ENCODE peak calls at places on chromosomes 4 and X, in seven cellular contexts. One of them, this sample, is unnamed.

GRCh38 chr4:171582961-171583581 is 230.1 kb upstream of the GALNTL6 start:
- DNase-seq in fibroblast of the aortic adventitia: no peak
- DNase-seq in cardiac fibroblast: no peak
- DNase-seq in GM23338: no peak
- DNase-seq in HFF-Myc: no peak
- DNase-seq in GM12865: no peak
- DNase-seq in tibial artery: no peak
- DNase-seq in this sample: no peak

GRCh38 chrX:40471965-40472648 is 108.7 kb upstream of the ATP6AP2 start:
- DNase-seq in GM12865: peak
- DNase-seq in GM23338: peak
- DNase-seq in tibial artery: no peak
- DNase-seq in HFF-Myc: peak
- DNase-seq in fibroblast of the aortic adventitia: peak
- DNase-seq in cardiac fibroblast: peak
- DNase-seq in this sample: peak

GRCh38 chr4:110510955-110511544 is 35.1 kb downstream of the ENPEP start:
- DNase-seq in GM12865: peak
- DNase-seq in fibroblast of the aortic adventitia: peak
- DNase-seq in HFF-Myc: no peak
- DNase-seq in tibial artery: no peak
- DNase-seq in cardiac fibroblast: peak
- DNase-seq in GM23338: peak
- DNase-seq in this sample: peak

GRCh38 chrX:139691493-139691842 is 16.5 kb downstream of the MCF2 start:
- DNase-seq in fibroblast of the aortic adventitia: peak
- DNase-seq in GM23338: peak
- DNase-seq in HFF-Myc: no peak
- DNase-seq in GM12865: no peak
- DNase-seq in tibial artery: no peak
- DNase-seq in cardiac fibroblast: peak
- DNase-seq in this sample: peak

GRCh38 chrX:16640823-16641222 is 9.1 kb upstream of the S100G start:
- DNase-seq in GM23338: no peak
- DNase-seq in fibroblast of the aortic adventitia: no peak
- DNase-seq in GM12865: no peak
- DNase-seq in HFF-Myc: no peak
- DNase-seq in tibial artery: no peak
- DNase-seq in cardiac fibroblast: no peak
- DNase-seq in this sample: no peak

GRCh38 chr4:189514209-189514608 is 426.5 kb upstream of the FRG1 start:
- DNase-seq in tibial artery: no peak
- DNase-seq in GM12865: no peak
- DNase-seq in fibroblast of the aortic adventitia: no peak
- DNase-seq in GM23338: no peak
- DNase-seq in HFF-Myc: no peak
- DNase-seq in cardiac fibroblast: no peak
- DNase-seq in this sample: no peak

GRCh38 chr4:156481845-156482244 is 489.8 kb downstream of the PDGFC start:
- DNase-seq in HFF-Myc: no peak
- DNase-seq in cardiac fibroblast: no peak
- DNase-seq in tibial artery: no peak
- DNase-seq in fibroblast of the aortic adventitia: no peak
- DNase-seq in GM12865: no peak
- DNase-seq in GM23338: no peak
- DNase-seq in this sample: no peak

GRCh38 chr4:164424852-164425251 is 329.1 kb upstream of the SMIM31 start:
- DNase-seq in tibial artery: no peak
- DNase-seq in GM23338: no peak
- DNase-seq in cardiac fibroblast: no peak
- DNase-seq in HFF-Myc: no peak
- DNase-seq in GM12865: no peak
- DNase-seq in fibroblast of the aortic adventitia: no peak
- DNase-seq in this sample: no peak

GRCh38 chr4:28436191-28437080 is 1575.8 kb downstream of the STIM2 start:
- DNase-seq in tibial artery: no peak
- DNase-seq in HFF-Myc: no peak
- DNase-seq in GM12865: no peak
- DNase-seq in GM23338: peak
- DNase-seq in cardiac fibroblast: no peak
- DNase-seq in fibroblast of the aortic adventitia: no peak
- DNase-seq in this sample: no peak

GRCh38 chrX:109843963-109844751 is 111.1 kb upstream of the ACSL4 start:
- DNase-seq in cardiac fibroblast: no peak
- DNase-seq in GM23338: no peak
- DNase-seq in fibroblast of the aortic adventitia: peak
- DNase-seq in tibial artery: no peak
- DNase-seq in HFF-Myc: no peak
- DNase-seq in GM12865: peak
- DNase-seq in this sample: no peak

GRCh38 chr4:2824329-2825183 is 19.1 kb upstream of the ADD1 start:
- DNase-seq in GM23338: no peak
- DNase-seq in GM12865: no peak
- DNase-seq in HFF-Myc: no peak
- DNase-seq in tibial artery: peak
- DNase-seq in fibroblast of the aortic adventitia: no peak
- DNase-seq in cardiac fibroblast: no peak
- DNase-seq in this sample: no peak

GRCh38 chr4:80026080-80026479 is 46.9 kb downstream of the ANTXR2 start:
- DNase-seq in tibial artery: no peak
- DNase-seq in HFF-Myc: no peak
- DNase-seq in cardiac fibroblast: no peak
- DNase-seq in GM12865: no peak
- DNase-seq in GM23338: peak
- DNase-seq in fibroblast of the aortic adventitia: no peak
- DNase-seq in this sample: no peak

GRCh38 chr4:153019906-153020305 is 83.8 kb downstream of the FHDC1 start:
- DNase-seq in tibial artery: no peak
- DNase-seq in HFF-Myc: no peak
- DNase-seq in GM12865: no peak
- DNase-seq in fibroblast of the aortic adventitia: no peak
- DNase-seq in GM23338: no peak
- DNase-seq in cardiac fibroblast: no peak
- DNase-seq in this sample: no peak

GRCh38 chr4:54063737-54064316 is 578 bp downstream of the CHIC2 start:
- DNase-seq in HFF-Myc: no peak
- DNase-seq in GM23338: peak
- DNase-seq in cardiac fibroblast: peak
- DNase-seq in tibial artery: peak
- DNase-seq in fibroblast of the aortic adventitia: no peak
- DNase-seq in GM12865: peak
- DNase-seq in this sample: no peak

GRCh38 chr4:185134176-185134869 is 8.7 kb upstream of the SLC25A4 start:
- DNase-seq in tibial artery: no peak
- DNase-seq in HFF-Myc: no peak
- DNase-seq in GM12865: peak
- DNase-seq in GM23338: peak
- DNase-seq in fibroblast of the aortic adventitia: peak
- DNase-seq in cardiac fibroblast: peak
- DNase-seq in this sample: peak

GRCh38 chrX:119655125-119655524 is 37.8 kb downstream of the SEPTIN6 start:
- DNase-seq in HFF-Myc: peak
- DNase-seq in fibroblast of the aortic adventitia: peak
- DNase-seq in tibial artery: no peak
- DNase-seq in cardiac fibroblast: peak
- DNase-seq in GM12865: peak
- DNase-seq in GM23338: no peak
- DNase-seq in this sample: peak

GRCh38 chr4:142326181-142326580 is 519.9 kb downstream of the INPP4B start:
- DNase-seq in GM12865: no peak
- DNase-seq in HFF-Myc: no peak
- DNase-seq in tibial artery: no peak
- DNase-seq in fibroblast of the aortic adventitia: no peak
- DNase-seq in GM23338: no peak
- DNase-seq in cardiac fibroblast: no peak
- DNase-seq in this sample: no peak

GRCh38 chr4:66572949-66573348 is 902.7 kb upstream of the EPHA5 start:
- DNase-seq in cardiac fibroblast: peak
- DNase-seq in fibroblast of the aortic adventitia: peak
- DNase-seq in GM12865: no peak
- DNase-seq in GM23338: no peak
- DNase-seq in HFF-Myc: no peak
- DNase-seq in tibial artery: no peak
- DNase-seq in this sample: peak

GRCh38 chr4:56128231-56128630 is 179.5 kb downstream of the CEP135 start:
- DNase-seq in GM23338: no peak
- DNase-seq in HFF-Myc: no peak
- DNase-seq in tibial artery: no peak
- DNase-seq in fibroblast of the aortic adventitia: peak
- DNase-seq in cardiac fibroblast: peak
- DNase-seq in GM12865: no peak
- DNase-seq in this sample: peak

GRCh38 chr4:826508-827208 is 729 bp upstream of the CPLX1 start:
- DNase-seq in tibial artery: no peak
- DNase-seq in GM23338: peak
- DNase-seq in GM12865: no peak
- DNase-seq in cardiac fibroblast: no peak
- DNase-seq in fibroblast of the aortic adventitia: no peak
- DNase-seq in HFF-Myc: no peak
- DNase-seq in this sample: no peak
- H3K4me3 ChIP-seq in tibial artery: peak
- H3K4me3 ChIP-seq in GM23338: peak
- H3K4me3 ChIP-seq in GM12865: no peak
- H3K4me3 ChIP-seq in cardiac fibroblast: no peak
- H3K4me3 ChIP-seq in fibroblast of the aortic adventitia: no peak
- H3K4me3 ChIP-seq in HFF-Myc: no peak
- H3K4me3 ChIP-seq in this sample: no peak

GRCh38 chr4:7238300-7238960 is 46.1 kb downstream of the SORCS2 start:
- DNase-seq in GM23338: peak
- DNase-seq in HFF-Myc: no peak
- DNase-seq in GM12865: no peak
- DNase-seq in tibial artery: no peak
- DNase-seq in fibroblast of the aortic adventitia: no peak
- DNase-seq in cardiac fibroblast: no peak
- DNase-seq in this sample: peak

GRCh38 chr4:7239844-7240243 is 47.5 kb downstream of the SORCS2 start:
- DNase-seq in cardiac fibroblast: no peak
- DNase-seq in GM23338: no peak
- DNase-seq in GM12865: no peak
- DNase-seq in fibroblast of the aortic adventitia: no peak
- DNase-seq in tibial artery: no peak
- DNase-seq in HFF-Myc: no peak
- DNase-seq in this sample: no peak

GRCh38 chr4:7241587-7242125 is 49.3 kb downstream of the SORCS2 start:
- DNase-seq in tibial artery: no peak
- DNase-seq in cardiac fibroblast: no peak
- DNase-seq in GM23338: no peak
- DNase-seq in fibroblast of the aortic adventitia: no peak
- DNase-seq in HFF-Myc: no peak
- DNase-seq in GM12865: no peak
- DNase-seq in this sample: no peak

GRCh38 chr4:7239101-7239820 is 46.9 kb downstream of the SORCS2 start:
- DNase-seq in GM23338: no peak
- DNase-seq in HFF-Myc: no peak
- DNase-seq in tibial artery: no peak
- DNase-seq in fibroblast of the aortic adventitia: no peak
- DNase-seq in cardiac fibroblast: no peak
- DNase-seq in GM12865: no peak
- DNase-seq in this sample: no peak

DNA sequence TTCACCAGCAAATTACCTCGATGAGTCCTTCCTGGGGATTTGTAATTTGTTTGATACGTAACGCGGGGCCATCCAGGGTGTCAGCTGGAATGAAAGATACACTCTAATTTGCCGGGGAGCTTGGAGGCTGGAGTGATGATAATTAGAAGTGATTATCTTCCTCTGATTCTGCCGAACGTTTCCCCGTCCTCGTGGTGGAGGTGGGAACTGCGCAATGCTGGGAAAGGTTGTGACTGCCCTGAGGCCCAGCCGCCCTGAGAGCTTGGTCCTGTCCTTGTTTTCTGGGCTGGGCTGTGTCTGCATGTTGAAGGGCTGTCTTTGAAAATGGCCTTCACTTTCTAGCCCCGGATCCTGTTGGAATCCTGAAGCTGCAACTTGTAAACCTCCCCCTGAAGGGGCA is 48.0 kb downstream of the SORCS2 start:
- DNase-seq in cardiac fibroblast: no peak
- DNase-seq in fibroblast of the aortic adventitia: no peak
- DNase-seq in GM12865: no peak
- DNase-seq in HFF-Myc: no peak
- DNase-seq in tibial artery: no peak
- DNase-seq in GM23338: no peak
- DNase-seq in this sample: no peak
- TF ChIP-seq CTCF in cardiac fibroblast: no peak
- TF ChIP-seq CTCF in fibroblast of the aortic adventitia: no peak
- TF ChIP-seq CTCF in GM12865: no peak
- TF ChIP-seq CTCF in HFF-Myc: no peak
- TF ChIP-seq CTCF in tibial artery: no peak
- TF ChIP-seq CTCF in GM23338: no peak
- TF ChIP-seq CTCF in this sample: no peak

GRCh38 chr4:137668885-137669284 is 136.6 kb upstream of the PCDH18 start:
- DNase-seq in fibroblast of the aortic adventitia: no peak
- DNase-seq in tibial artery: no peak
- DNase-seq in GM12865: no peak
- DNase-seq in cardiac fibroblast: no peak
- DNase-seq in GM23338: no peak
- DNase-seq in HFF-Myc: no peak
- DNase-seq in this sample: no peak

GRCh38 chr4:137660211-137660610 is 127.9 kb upstream of the PCDH18 start:
- DNase-seq in HFF-Myc: no peak
- DNase-seq in GM12865: no peak
- DNase-seq in tibial artery: no peak
- DNase-seq in GM23338: no peak
- DNase-seq in cardiac fibroblast: peak
- DNase-seq in fibroblast of the aortic adventitia: peak
- DNase-seq in this sample: peak

GRCh38 chr4:137664055-137664405 is 131.7 kb upstream of the PCDH18 start:
- DNase-seq in GM23338: peak
- DNase-seq in fibroblast of the aortic adventitia: peak
- DNase-seq in tibial artery: no peak
- DNase-seq in HFF-Myc: peak
- DNase-seq in GM12865: no peak
- DNase-seq in cardiac fibroblast: peak
- DNase-seq in this sample: peak

GRCh38 chr4:137663376-137664054 is 131.2 kb upstream of the PCDH18 start:
- DNase-seq in HFF-Myc: no peak
- DNase-seq in tibial artery: no peak
- DNase-seq in fibroblast of the aortic adventitia: no peak
- DNase-seq in cardiac fibroblast: no peak
- DNase-seq in GM12865: no peak
- DNase-seq in GM23338: no peak
- DNase-seq in this sample: no peak

GRCh38 chr4:137664416-137664815 is 132.1 kb upstream of the PCDH18 start:
- DNase-seq in HFF-Myc: peak
- DNase-seq in fibroblast of the aortic adventitia: no peak
- DNase-seq in cardiac fibroblast: peak
- DNase-seq in GM23338: no peak
- DNase-seq in tibial artery: no peak
- DNase-seq in GM12865: no peak
- DNase-seq in this sample: peak
- H3K4me3 ChIP-seq in HFF-Myc: no peak
- H3K4me3 ChIP-seq in fibroblast of the aortic adventitia: no peak
- H3K4me3 ChIP-seq in cardiac fibroblast: no peak
- H3K4me3 ChIP-seq in GM23338: no peak
- H3K4me3 ChIP-seq in tibial artery: no peak
- H3K4me3 ChIP-seq in GM12865: no peak
- H3K4me3 ChIP-seq in this sample: no peak

DNA sequence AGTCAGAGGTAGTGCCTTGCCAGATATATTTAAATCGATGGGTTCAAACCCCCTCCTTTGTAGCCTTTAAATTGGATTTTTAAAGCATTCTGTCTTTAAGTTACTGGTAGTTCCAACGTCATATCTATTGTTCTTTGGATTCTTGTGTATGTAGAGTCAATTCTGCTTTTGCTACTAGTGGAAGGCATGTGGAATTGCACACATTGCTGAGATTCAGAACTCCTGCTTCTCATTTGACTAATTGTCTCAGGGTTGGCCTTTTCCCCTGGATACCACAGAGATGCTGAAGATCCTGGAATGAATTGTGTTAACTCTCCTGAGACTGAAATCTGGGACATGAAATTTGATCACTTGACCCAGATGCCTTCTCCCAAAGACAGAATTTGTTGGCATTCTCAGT is 328.3 kb upstream of the RPS6KA3 start:
- DNase-seq in GM12865: no peak
- DNase-seq in tibial artery: no peak
- DNase-seq in cardiac fibroblast: peak
- DNase-seq in fibroblast of the aortic adventitia: peak
- DNase-seq in GM23338: peak
- DNase-seq in HFF-Myc: no peak
- DNase-seq in this sample: peak
- TF ChIP-seq CTCF in GM12865: no peak
- TF ChIP-seq CTCF in tibial artery: no peak
- TF ChIP-seq CTCF in cardiac fibroblast: peak
- TF ChIP-seq CTCF in fibroblast of the aortic adventitia: peak
- TF ChIP-seq CTCF in GM23338: peak
- TF ChIP-seq CTCF in HFF-Myc: no peak
- TF ChIP-seq CTCF in this sample: peak

This sample was measured in fibroblast of mammary gland.